ENCODE peak calls at places on chromosomes 16 and 17, in ten cellular contexts. A, F, V, K, L, C, D, S, U and M are unnamed samples.

GRCh38 chr17:57582881-57583756 is 162.0 kb downstream of the CCDC182 start:
- DNase-seq in A (no peak), F (no peak), V (no peak), K (no peak), L (no peak), C (no peak), D (no peak), S (no peak), U (no peak), M (no peak)

GRCh38 chr17:41537990-41538389 is 9.9 kb upstream of the KRT19 start:
- DNase-seq in A (no peak), F (no peak), V (no peak), K (no peak), L (no peak), C (no peak), D (no peak), S (no peak), U (no peak), M (no peak)

GRCh38 chr17:17360087-17360730 is 57.0 kb downstream of the NT5M start:
- DNase-seq in A (no peak), F (no peak), V (no peak), K (no peak), L (no peak), C (no peak), D (no peak), S (no peak), U (no peak), M (no peak)

GRCh38 chr16:4246777-4247476 is 5.0 kb upstream of the SRL start:
- DNase-seq in A (no peak), F (no peak), V (no peak), K (no peak), L (no peak), C (no peak), D (no peak), S (no peak), U (no peak), M (no peak)

GRCh38 chr16:71467810-71468209 is 5.8 kb upstream of the ZNF23 start:
- DNase-seq in A (peak), F (no peak), V (peak), K (no peak), L (no peak), C (no peak), D (no peak), S (peak), U (peak), M (no peak)

GRCh38 chr17:19720631-19721426 is 4.4 kb upstream of the SLC47A2 start:
- DNase-seq in A (no peak), F (peak), V (peak), K (peak), L (no peak), C (no peak), D (no peak), S (peak), U (no peak), M (no peak)

GRCh38 chr17:76273435-76273921 is 8.3 kb downstream of the UBALD2 start:
- DNase-seq in A (no peak), F (no peak), V (no peak), K (no peak), L (no peak), C (no peak), D (no peak), S (no peak), U (no peak), M (no peak)

GRCh38 chr17:21282850-21283249 is 1.7 kb upstream of the MAP2K3 start:
- DNase-seq in A (no peak), F (no peak), V (no peak), K (no peak), L (no peak), C (no peak), D (no peak), S (no peak), U (no peak), M (no peak)

GRCh38 chr17:67994827-67995567 is 1.3 kb downstream of the C17orf58 start:
- DNase-seq in A (no peak), F (no peak), V (no peak), K (no peak), L (no peak), C (no peak), D (no peak), S (peak), U (no peak), M (no peak)